ENCODE peak calls at places on chromosomes 5 and 9, in seven cellular contexts. I is mesothelial cell of epicardium; A is spleen; D is epithelial cell of proximal tubule; V is CD8-positive, alpha-beta T cell; O is RWPE1; S is AG09309. B is an unnamed sample.
A peak's percentile ranks its signal among the peaks of the same experiment; 100 is the strongest.

GRCh38 chr5:157828949-157829639 is 29.9 kb downstream of the CLINT1 start:
- DNase-seq in D (no peak), S (no peak), O (peak; percentile 32), A (no peak), V (no peak), I (no peak), B (no peak)

GRCh38 chr5:119070578-119070827 is 384 bp upstream of the DMXL1 start:
- DNase-seq in O (no peak), S (no peak), I (no peak), A (peak; percentile 94), D (no peak), V (no peak), B (no peak)

GRCh38 chr9:92964981-92965758 is 17.8 kb downstream of the FGD3 start:
- DNase-seq in V (peak; percentile 37), D (no peak), A (peak; percentile 94), I (no peak), O (no peak), S (no peak), B (peak; percentile 21)

GRCh38 chr5:79418276-79418675 is 95.7 kb downstream of the HOMER1 start:
- DNase-seq in O (no peak), I (no peak), D (no peak), V (no peak), A (no peak), S (no peak), B (no peak)

GRCh38 chr5:176637556-176637955 is 7.1 kb downstream of the EIF4E1B start:
- DNase-seq in O (no peak), I (no peak), S (no peak), V (no peak), D (no peak), A (no peak), B (no peak)

GRCh38 chr5:175797521-175798038 is 73.8 kb upstream of the CPLX2 start:
- DNase-seq in A (no peak), I (no peak), D (no peak), O (no peak), V (no peak), S (no peak), B (no peak)

GRCh38 chr5:180294913-180295555 is 3.2 kb upstream of the MAPK9 start:
- DNase-seq in V (no peak), I (no peak), S (no peak), O (no peak), A (no peak), D (no peak), B (no peak)

GRCh38 chr9:136343884-136344269 is 16.5 kb downstream of the GPSM1 start:
- DNase-seq in D (no peak), I (no peak), V (no peak), A (no peak), O (no peak), S (no peak), B (no peak)

GRCh38 chr9:127368852-127369402 is 28.0 kb upstream of the SLC2A8 start:
- DNase-seq in S (no peak), I (peak; percentile 16), D (no peak), A (peak; percentile 43), O (no peak), V (no peak), B (no peak)

GRCh38 chr9:108130896-108131295 is 641.3 kb upstream of the KLF4 start:
- DNase-seq in V (no peak), A (no peak), S (no peak), D (no peak), O (no peak), I (no peak), B (no peak)

GRCh38 chr9:134433101-134433500 is 106.8 kb downstream of the RXRA start:
- DNase-seq in D (no peak), I (no peak), V (no peak), A (no peak), O (peak; percentile 86), S (no peak), B (no peak)

GRCh38 chr5:173301695-173302545 is 26.3 kb downstream of the STC2 start:
- DNase-seq in D (no peak), A (no peak), S (no peak), I (no peak), V (no peak), O (no peak), B (no peak)

GRCh38 chr5:103904651-103905050 is 342.1 kb upstream of the NUDT12 start:
- DNase-seq in A (no peak), V (no peak), D (no peak), S (no peak), O (no peak), I (no peak), B (no peak)

GRCh38 chr5:103902893-103903292 is 340.3 kb upstream of the NUDT12 start:
- DNase-seq in V (no peak), I (no peak), S (no peak), O (no peak), D (no peak), A (no peak), B (no peak)

GRCh38 chr5:103910002-103910401 is 347.4 kb upstream of the NUDT12 start:
- DNase-seq in S (no peak), D (no peak), A (no peak), V (no peak), I (no peak), O (no peak), B (no peak)

GRCh38 chr5:103907001-103907400 is 344.4 kb upstream of the NUDT12 start:
- DNase-seq in V (no peak), A (no peak), D (no peak), I (no peak), O (no peak), S (no peak), B (no peak)

GRCh38 chr5:103908327-103909099 is 345.9 kb upstream of the NUDT12 start:
- DNase-seq in D (no peak), S (no peak), I (no peak), V (no peak), O (no peak), A (no peak), B (no peak)
- TF ChIP-seq CTCF in D (no peak), S (no peak), I (no peak), V (no peak), O (no peak), A (no peak), B (no peak)

DNA sequence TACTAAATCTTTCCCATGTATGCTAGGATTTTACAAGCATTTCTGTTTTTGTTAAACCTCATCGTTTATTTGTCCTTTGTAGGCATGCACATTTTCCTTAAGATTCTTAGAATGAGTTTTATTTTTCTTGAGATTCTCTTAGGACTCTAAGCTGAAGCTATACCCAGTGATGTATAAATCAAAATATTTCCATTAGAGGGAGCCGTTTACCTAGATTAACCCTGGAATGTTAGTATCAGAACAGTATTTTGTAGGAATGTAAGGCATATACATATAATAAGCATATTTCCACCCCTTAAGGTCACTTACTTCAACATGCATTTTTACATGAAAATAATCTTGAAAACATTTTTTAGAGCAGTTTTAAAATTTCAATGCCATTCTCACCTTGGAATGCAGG is 35.2 kb upstream of the FCHO2 start:
- DNase-seq in S (no peak), V (no peak), O (peak; percentile 72), D (peak; percentile 7), A (no peak), I (no peak), B (no peak)
- TF ChIP-seq CTCF in S (no peak), V (no peak), O (peak; percentile 65), D (peak; percentile 43), A (no peak), I (no peak), B (no peak)

GRCh38 chr5:141094481-141095262 is at the start of gene PCDHB2:
- DNase-seq in V (no peak), S (peak; percentile 55), D (no peak), A (no peak), O (peak; percentile 11), I (peak; percentile 81), B (no peak)

GRCh38 chr5:141101059-141101458 is 786 bp downstream of the PCDHB3 start:
- DNase-seq in S (no peak), V (no peak), A (no peak), D (no peak), O (no peak), I (no peak), B (no peak)

GRCh38 chr5:141095263-141095641 is 837 bp downstream of the PCDHB2 start:
- DNase-seq in D (no peak), O (no peak), V (no peak), I (no peak), A (no peak), S (no peak), B (no peak)

GRCh38 chr5:141105350-141105749 is 5.1 kb downstream of the PCDHB3 start:
- DNase-seq in D (no peak), S (no peak), A (no peak), O (no peak), I (no peak), V (no peak), B (no peak)

DNA sequence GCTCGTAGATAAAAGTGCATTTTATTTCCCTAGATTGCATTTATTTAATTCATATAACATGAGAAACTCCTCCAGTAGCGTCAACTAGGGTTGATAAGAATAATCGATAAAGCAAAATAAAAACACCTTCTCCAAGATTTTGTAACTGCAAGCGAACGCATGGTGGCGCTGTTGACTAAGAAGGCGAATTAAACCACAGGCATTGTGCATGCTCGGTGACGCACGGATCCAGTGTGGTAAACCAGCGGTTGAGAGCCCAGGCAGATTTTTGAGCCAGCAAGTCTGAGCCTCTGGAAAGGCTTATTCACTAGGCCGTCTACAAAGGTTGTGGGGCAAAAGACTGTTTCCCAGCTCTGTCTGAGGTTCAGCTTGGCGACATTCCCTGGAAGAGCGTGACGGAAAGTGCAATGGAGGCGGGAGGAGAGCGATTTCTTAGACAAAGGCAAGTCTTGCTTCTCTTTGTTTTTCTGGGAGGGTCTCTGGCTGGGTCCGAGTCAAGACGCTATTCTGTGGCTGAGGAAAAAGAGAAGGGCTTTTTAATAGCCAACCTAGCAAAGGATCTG is at the start of gene PCDHB3:
- DNase-seq in S (peak; percentile 32), V (peak; percentile 14), O (peak; percentile 47), A (no peak), D (no peak), I (no peak), B (no peak)
- TF ChIP-seq CTCF in S (peak; percentile 47), V (no peak), O (peak; percentile 58), A (peak; percentile 11), D (peak; percentile 55), I (no peak), B (no peak)

GRCh38 chr9:126204708-126205225 is 121.9 kb upstream of the MVB12B start:
- DNase-seq in A (no peak), D (no peak), O (no peak), S (no peak), V (no peak), I (no peak), B (no peak)

GRCh38 chr9:126204197-126204596 is 122.4 kb upstream of the MVB12B start:
- DNase-seq in A (no peak), I (no peak), O (no peak), S (no peak), D (no peak), V (no peak), B (no peak)

GRCh38 chr9:126205260-126205659 is 121.4 kb upstream of the MVB12B start:
- DNase-seq in I (no peak), S (no peak), O (no peak), A (no peak), D (no peak), V (no peak), B (no peak)

GRCh38 chr9:126206099-126206498 is 120.5 kb upstream of the MVB12B start:
- DNase-seq in V (no peak), I (no peak), D (no peak), O (no peak), S (no peak), A (no peak), B (no peak)

DNA sequence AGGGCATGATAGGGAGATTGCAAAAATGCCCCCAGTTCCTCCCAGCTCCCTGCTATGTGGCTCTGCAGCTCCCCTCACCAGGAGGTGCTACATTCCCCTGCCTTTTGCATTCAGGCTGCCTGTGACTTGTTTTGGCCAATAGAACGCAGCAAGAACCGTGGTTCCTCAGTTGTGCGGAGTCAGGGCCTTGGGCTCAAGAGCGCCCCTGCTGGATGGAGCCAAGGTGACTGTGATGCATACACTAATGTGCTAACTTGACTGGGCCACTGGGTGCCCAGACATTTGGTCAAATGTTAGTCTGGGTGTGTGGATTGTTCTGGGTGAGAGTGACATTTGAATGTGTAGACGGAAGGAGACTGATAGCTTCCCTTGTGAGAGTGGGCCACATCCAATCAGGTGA is 123.3 kb upstream of the MVB12B start:
- DNase-seq in D (no peak), I (no peak), A (no peak), O (no peak), V (no peak), S (no peak), B (no peak)
- TF ChIP-seq CTCF in D (peak; percentile 18), I (no peak), A (no peak), O (no peak), V (no peak), S (no peak), B (no peak)

B was measured in activated B cell treated with CpG ODN at 0.5 μM for 24 hours.